ENCODE peak calls at places on chromosome 22, in eight cellular contexts. C, M, R, T, N, F, X and U are unnamed samples.

GRCh38 chr22:45112136-45112879 is 51.4 kb upstream of the NUP50 start:
- DNase-seq in C (peak; percentile 4), R (no peak), F (no peak), T (no peak), M (no peak), N (peak; percentile 11), X (no peak), U (no peak)

GRCh38 chr22:50150161-50151129 is 20.1 kb upstream of the PANX2 start:
- DNase-seq in C (no peak), F (no peak), M (no peak), N (no peak), T (no peak), X (no peak), R (no peak), U (no peak)

GRCh38 chr22:50686794-50687193 is 14.2 kb downstream of the SHANK3 start:
- DNase-seq in T (no peak), M (no peak), X (no peak), R (peak; percentile 3), C (no peak), N (no peak), F (no peak), U (peak; percentile 21)

GRCh38 chr22:33467718-33468117 is 409.5 kb upstream of the SYN3 start:
- DNase-seq in T (no peak), N (no peak), X (no peak), R (no peak), M (no peak), F (no peak), C (no peak), U (no peak)

GRCh38 chr22:38864361-38865191 is 7.4 kb downstream of the CBX6 start:
- DNase-seq in N (no peak), F (no peak), T (peak; percentile 56), R (peak; percentile 52), M (peak; percentile 55), C (no peak), X (peak; percentile 81), U (no peak)

GRCh38 chr22:50010676-50011446 is 1.7 kb downstream of the IL17REL start:
- DNase-seq in M (no peak), X (no peak), R (no peak), N (no peak), C (no peak), F (no peak), T (no peak), U (no peak)

GRCh38 chr22:32531955-32532818 is 57.6 kb downstream of the FBXO7 start:
- DNase-seq in X (no peak), T (peak; percentile 95), C (peak; percentile 92), M (peak; percentile 65), F (peak; percentile 80), R (peak; percentile 42), N (peak; percentile 36), U (no peak)

GRCh38 chr22:47337161-47337621 is 574.7 kb downstream of the TBC1D22A start:
- DNase-seq in R (no peak), M (peak; percentile 34), X (no peak), T (no peak), C (peak; percentile 92), N (peak; percentile 59), F (no peak), U (no peak)

GRCh38 chr22:38843716-38844660 is at the start of gene NPTXR:
- DNase-seq in T (peak; percentile 61), R (peak; percentile 57), F (peak; percentile 36), N (peak; percentile 34), M (peak; percentile 72), X (no peak), C (peak; percentile 34), U (peak; percentile 69)

GRCh38 chr22:41943661-41944209 is 3.2 kb downstream of the CENPM start:
- DNase-seq in N (no peak), X (no peak), T (no peak), C (no peak), M (no peak), R (no peak), F (no peak), U (no peak)

DNA sequence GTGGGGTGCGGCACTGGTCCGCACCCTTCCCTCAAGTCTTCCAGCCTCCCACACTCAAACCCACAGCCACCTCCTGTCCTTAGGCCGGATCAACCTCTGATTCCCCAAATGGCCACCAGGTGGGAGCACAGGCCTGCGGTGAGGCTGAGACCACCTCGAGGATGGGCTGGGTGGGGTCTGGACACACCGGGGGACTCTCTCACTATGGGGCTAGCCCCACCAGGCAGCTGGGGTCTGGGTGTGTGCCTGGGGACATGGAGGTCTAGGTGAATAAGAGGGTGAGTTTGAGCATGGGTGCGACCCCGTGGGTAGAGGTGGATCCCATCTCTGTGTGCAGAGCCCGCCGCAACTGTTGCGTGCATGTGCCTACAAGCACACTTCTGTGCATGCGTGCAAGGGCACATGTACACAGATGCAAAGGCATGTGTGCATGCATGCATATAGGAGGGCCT is 32.6 kb downstream of the MYO18B start:
- DNase-seq in N (no peak), R (no peak), F (no peak), T (no peak), X (no peak), M (no peak), C (no peak), U (no peak)
- TF ChIP-seq CTCF in N (peak; percentile 30), R (no peak), F (peak; percentile 30), T (peak; percentile 15), X (no peak), M (no peak), C (peak; percentile 26), U (peak; percentile 70)

GRCh38 chr22:40161182-40161581 is 16.5 kb upstream of the TNRC6B start:
- DNase-seq in F (no peak), M (no peak), C (no peak), T (no peak), X (no peak), N (no peak), R (no peak), U (no peak)

GRCh38 chr22:40157546-40157945 is 20.2 kb upstream of the TNRC6B start:
- DNase-seq in F (no peak), C (no peak), X (no peak), T (no peak), N (no peak), M (no peak), R (no peak), U (no peak)

GRCh38 chr22:40153705-40154104 is 24.0 kb upstream of the TNRC6B start:
- DNase-seq in R (no peak), T (no peak), N (no peak), X (no peak), C (no peak), M (no peak), F (no peak), U (no peak)

GRCh38 chr22:40153186-40153585 is 24.5 kb upstream of the TNRC6B start:
- DNase-seq in R (no peak), T (no peak), N (no peak), F (no peak), M (no peak), C (no peak), X (no peak), U (no peak)

GRCh38 chr22:40156001-40156516 is 21.7 kb upstream of the TNRC6B start:
- DNase-seq in T (no peak), F (peak; percentile 82), M (peak; percentile 81), X (no peak), R (no peak), N (peak; percentile 60), C (peak; percentile 78), U (no peak)
- TF ChIP-seq CTCF in T (no peak), F (no peak), M (no peak), X (no peak), R (peak; percentile 21), N (peak; percentile 34), C (no peak), U (no peak)

GRCh38 chr22:43481528-43482309 is 69.9 kb downstream of the MPPED1 start:
- DNase-seq in T (no peak), R (no peak), F (no peak), N (no peak), C (no peak), X (peak; percentile 78), M (no peak), U (no peak)
- TF ChIP-seq CTCF in T (no peak), R (peak; percentile 12), F (no peak), N (no peak), C (no peak), X (no peak), M (no peak), U (no peak)

DNA sequence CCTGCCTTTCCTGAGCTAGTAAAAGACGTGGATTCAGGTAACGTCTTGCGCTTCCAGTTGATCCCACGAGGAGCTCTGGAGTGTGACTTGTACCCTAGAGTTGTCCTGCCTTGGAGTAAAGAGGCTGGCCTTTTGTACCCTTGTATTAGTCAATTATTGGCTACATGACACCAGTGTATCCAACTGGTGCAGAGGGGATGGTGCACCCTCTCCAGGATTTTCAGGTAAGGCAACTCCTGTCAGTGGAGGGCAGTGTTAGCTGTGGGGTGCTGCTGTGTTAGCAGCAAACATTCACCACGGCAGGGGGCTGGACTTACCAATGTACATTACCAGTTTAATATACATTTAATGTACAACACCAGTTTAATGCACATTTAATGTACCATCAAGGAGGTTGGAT is 233.5 kb downstream of the MIAT start:
- DNase-seq in F (no peak), T (no peak), M (no peak), R (no peak), X (no peak), N (no peak), C (no peak), U (no peak)
- TF ChIP-seq CTCF in F (no peak), T (no peak), M (no peak), R (no peak), X (no peak), N (no peak), C (no peak), U (no peak)

DNA sequence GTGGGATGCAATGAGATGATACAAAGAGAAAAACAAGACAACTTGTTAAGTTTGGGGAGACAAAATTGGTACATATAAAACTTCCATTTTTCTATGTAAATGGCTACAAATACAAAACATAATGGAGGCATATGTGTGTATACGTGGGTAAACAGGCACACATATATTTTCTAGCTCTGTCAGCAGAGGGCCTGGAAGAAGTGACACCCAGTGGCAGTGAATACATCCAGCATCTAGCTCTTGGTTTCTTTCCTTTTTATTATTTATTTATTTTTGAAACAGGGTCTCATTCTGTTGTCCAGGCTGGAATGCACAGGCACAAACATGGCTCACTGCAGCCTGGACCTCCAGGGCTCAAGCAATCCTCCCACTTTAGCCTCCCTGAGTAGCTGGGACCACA is 5.0 kb upstream of the RASL10A start:
- DNase-seq in R (no peak), C (no peak), X (no peak), N (no peak), F (no peak), T (no peak), M (no peak), U (no peak)
- TF ChIP-seq CTCF in R (no peak), C (no peak), X (no peak), N (peak; percentile 19), F (no peak), T (no peak), M (no peak), U (no peak)

GRCh38 chr22:40654522-40655167 is 18.1 kb upstream of the MRTFA start:
- DNase-seq in M (peak; percentile 63), R (peak; percentile 56), C (peak; percentile 87), T (peak; percentile 62), X (no peak), F (peak; percentile 80), N (peak; percentile 14), U (peak; percentile 62)
- TF ChIP-seq CTCF in M (no peak), R (peak; percentile 15), C (peak; percentile 18), T (peak; percentile 34), X (no peak), F (peak; percentile 49), N (peak; percentile 22), U (no peak)